ENCODE peak calls at places on chromosomes 1 and 21, in nine cellular contexts. G is CD8-positive, alpha-beta memory T cell; T is lung microvascular endothelial cell; Q is T-cell; M is memory B cell; X is NCI-H774; Z is stimulated activated CD8-positive, alpha-beta memory T cell treated with anti-CD3 and anti-CD28 coated beads, Interleukin-4, amount 100 ng/mL, for 1 hour; B is RWPE1; E is stomach. A is an unnamed sample.

GRCh38 chr1:234536756-234537155 is 57.8 kb upstream of the TARBP1 start:
- DNase-seq in Q (no peak), E (no peak), M (no peak), X (no peak), Z (no peak), B (no peak), T (no peak), G (no peak), A (no peak)

GRCh38 chr1:26785611-26786436 is 1.9 kb upstream of the PIGV start:
- DNase-seq in G (peak), Q (no peak), X (no peak), B (no peak), T (peak), E (no peak), Z (no peak), M (no peak), A (peak)

GRCh38 chr21:45592208-45592619 is 50.0 kb upstream of the SLC19A1 start:
- DNase-seq in Z (no peak), E (no peak), B (no peak), T (no peak), M (peak), G (peak), X (no peak), Q (peak), A (no peak)

GRCh38 chr1:151006331-151007052 is at the start of gene MINDY1:
- DNase-seq in X (peak), B (peak), Q (peak), E (peak), M (peak), G (peak), T (peak), Z (no peak), A (peak)

GRCh38 chr1:10599194-10599861 is 124.6 kb downstream of the PEX14 start:
- DNase-seq in Z (no peak), X (no peak), T (no peak), M (no peak), Q (no peak), B (peak), E (no peak), G (no peak), A (no peak)

GRCh38 chr21:33152228-33153130 is 77.3 kb upstream of the IFNAR2 start:
- DNase-seq in M (no peak), Z (no peak), X (no peak), T (no peak), Q (no peak), G (no peak), E (no peak), B (no peak), A (no peak)

GRCh38 chr1:218787826-218788225 is 385.9 kb upstream of the LYPLAL1 start:
- DNase-seq in T (no peak), Z (no peak), M (no peak), B (no peak), Q (no peak), G (no peak), E (no peak), X (no peak), A (no peak)

GRCh38 chr1:54582566-54583306 is 34.7 kb downstream of the ACOT11 start:
- DNase-seq in X (peak), T (peak), Q (no peak), G (no peak), B (no peak), Z (no peak), E (peak), M (no peak), A (peak)

GRCh38 chr1:45205000-45205909 is 1.1 kb downstream of the ZSWIM5 start:
- DNase-seq in Z (no peak), Q (no peak), X (no peak), E (peak), T (peak), M (no peak), G (peak), B (peak), A (peak)

GRCh38 chr1:37478890-37479254 is 4.5 kb downstream of the ZC3H12A start:
- DNase-seq in X (no peak), E (no peak), Q (no peak), T (no peak), G (peak), Z (no peak), M (no peak), B (no peak), A (no peak)